ENCODE peak calls at places on chromosomes 5 and 9, in six cellular contexts. One of them, this sample, is unnamed. For H3K36me3, the result is how much of the 10 kb centered on the place peaks cover.

GRCh38 chr9:135490166-135490870 is 10.2 kb upstream of the MRPS2 start:
- DNase-seq in psoas muscle: no peak
- DNase-seq in effector memory CD4-positive, alpha-beta T cell: no peak
- DNase-seq in neural progenitor cell: no peak
- DNase-seq in HCT116: no peak
- DNase-seq in right lobe of liver: peak
- DNase-seq in this sample: no peak

GRCh38 chr9:84371737-84372136 is 31.2 kb upstream of the SLC28A3 start:
- DNase-seq in psoas muscle: no peak
- DNase-seq in effector memory CD4-positive, alpha-beta T cell: no peak
- DNase-seq in neural progenitor cell: no peak
- DNase-seq in HCT116: no peak
- DNase-seq in right lobe of liver: no peak
- DNase-seq in this sample: no peak

GRCh38 chr9:7760014-7760415 is 39.6 kb downstream of the DMAC1 start:
- DNase-seq in psoas muscle: peak
- DNase-seq in effector memory CD4-positive, alpha-beta T cell: no peak
- DNase-seq in neural progenitor cell: no peak
- DNase-seq in HCT116: no peak
- DNase-seq in right lobe of liver: no peak
- DNase-seq in this sample: no peak

GRCh38 chr5:92912280-92912679 is 668.7 kb downstream of the NR2F1-AS1 start:
- DNase-seq in psoas muscle: no peak
- DNase-seq in effector memory CD4-positive, alpha-beta T cell: no peak
- DNase-seq in neural progenitor cell: peak
- DNase-seq in HCT116: no peak
- DNase-seq in right lobe of liver: no peak
- DNase-seq in this sample: no peak

GRCh38 chr5:124847907-124848306 is 101.5 kb upstream of the ZNF608 start:
- DNase-seq in psoas muscle: no peak
- DNase-seq in effector memory CD4-positive, alpha-beta T cell: no peak
- DNase-seq in neural progenitor cell: no peak
- DNase-seq in HCT116: no peak
- DNase-seq in right lobe of liver: no peak
- DNase-seq in this sample: no peak

GRCh38 chr5:179608131-179608581 is 15.3 kb downstream of the HNRNPH1 start:
- DNase-seq in psoas muscle: no peak
- DNase-seq in effector memory CD4-positive, alpha-beta T cell: peak
- DNase-seq in neural progenitor cell: no peak
- DNase-seq in HCT116: no peak
- DNase-seq in right lobe of liver: no peak
- DNase-seq in this sample: peak

GRCh38 chr9:101388507-101388993 is 3.7 kb upstream of the BAAT start:
- DNase-seq in psoas muscle: no peak
- DNase-seq in effector memory CD4-positive, alpha-beta T cell: no peak
- DNase-seq in neural progenitor cell: no peak
- DNase-seq in HCT116: no peak
- DNase-seq in right lobe of liver: no peak
- DNase-seq in this sample: no peak

GRCh38 chr9:70285246-70285645 is 26.5 kb downstream of the SMC5 start:
- DNase-seq in psoas muscle: no peak
- DNase-seq in effector memory CD4-positive, alpha-beta T cell: no peak
- DNase-seq in neural progenitor cell: no peak
- DNase-seq in HCT116: no peak
- DNase-seq in right lobe of liver: no peak
- DNase-seq in this sample: no peak

GRCh38 chr5:654071-654778 is 38.9 kb downstream of the TPPP start:
- DNase-seq in psoas muscle: no peak
- DNase-seq in effector memory CD4-positive, alpha-beta T cell: no peak
- DNase-seq in neural progenitor cell: no peak
- DNase-seq in HCT116: no peak
- DNase-seq in right lobe of liver: no peak
- DNase-seq in this sample: no peak

GRCh38 chr9:135976944-135977343 is 15.8 kb upstream of the UBAC1 start:
- DNase-seq in psoas muscle: no peak
- DNase-seq in effector memory CD4-positive, alpha-beta T cell: no peak
- DNase-seq in neural progenitor cell: peak
- DNase-seq in HCT116: no peak
- DNase-seq in right lobe of liver: no peak
- DNase-seq in this sample: no peak

GRCh38 chr5:23506329-23507236 is 826 bp upstream of the PRDM9 start:
- DNase-seq in psoas muscle: no peak
- DNase-seq in effector memory CD4-positive, alpha-beta T cell: no peak
- DNase-seq in neural progenitor cell: peak
- DNase-seq in HCT116: no peak
- DNase-seq in right lobe of liver: no peak
- DNase-seq in this sample: no peak

GRCh38 chr5:126970517-126971017 is 59.8 kb downstream of the MARCHF3 start:
- DNase-seq in psoas muscle: no peak
- DNase-seq in effector memory CD4-positive, alpha-beta T cell: no peak
- DNase-seq in neural progenitor cell: no peak
- DNase-seq in HCT116: no peak
- DNase-seq in right lobe of liver: no peak
- DNase-seq in this sample: no peak

GRCh38 chr9:22010881-22011625 is 1.9 kb upstream of the CDKN2B start:
- DNase-seq in psoas muscle: no peak
- DNase-seq in effector memory CD4-positive, alpha-beta T cell: no peak
- DNase-seq in neural progenitor cell: peak
- DNase-seq in HCT116: no peak
- DNase-seq in right lobe of liver: no peak
- DNase-seq in this sample: no peak

GRCh38 chr5:179768326-179769085 is 25.3 kb upstream of the LTC4S start:
- DNase-seq in psoas muscle: no peak
- DNase-seq in effector memory CD4-positive, alpha-beta T cell: no peak
- DNase-seq in neural progenitor cell: peak
- DNase-seq in HCT116: no peak
- DNase-seq in right lobe of liver: no peak
- DNase-seq in this sample: no peak

GRCh38 chr9:34500623-34501267 is 22.0 kb downstream of the ENHO start:
- DNase-seq in psoas muscle: peak
- DNase-seq in effector memory CD4-positive, alpha-beta T cell: peak
- DNase-seq in neural progenitor cell: peak
- DNase-seq in HCT116: peak
- DNase-seq in right lobe of liver: no peak
- DNase-seq in this sample: peak

GRCh38 chr5:19927919-19928318 is 60.1 kb downstream of the CDH18 start:
- DNase-seq in psoas muscle: no peak
- DNase-seq in effector memory CD4-positive, alpha-beta T cell: no peak
- DNase-seq in neural progenitor cell: peak
- DNase-seq in HCT116: no peak
- DNase-seq in right lobe of liver: no peak
- DNase-seq in this sample: no peak

GRCh38 chr5:138138949-138139775 is at the start of gene NME5:
- DNase-seq in psoas muscle: peak
- DNase-seq in effector memory CD4-positive, alpha-beta T cell: no peak
- DNase-seq in neural progenitor cell: peak
- DNase-seq in HCT116: peak
- DNase-seq in right lobe of liver: peak
- DNase-seq in this sample: no peak

GRCh38 chr9:21491742-21492141 is 9.6 kb upstream of the IFNE start:
- DNase-seq in psoas muscle: no peak
- DNase-seq in effector memory CD4-positive, alpha-beta T cell: no peak
- DNase-seq in neural progenitor cell: no peak
- DNase-seq in HCT116: no peak
- DNase-seq in right lobe of liver: no peak
- DNase-seq in this sample: no peak

GRCh38 chr9:135612437-135612836 is 26.9 kb downstream of the GLT6D1 start:
- DNase-seq in psoas muscle: no peak
- DNase-seq in effector memory CD4-positive, alpha-beta T cell: no peak
- DNase-seq in neural progenitor cell: no peak
- DNase-seq in HCT116: no peak
- DNase-seq in right lobe of liver: no peak
- DNase-seq in this sample: no peak

GRCh38 chr9:27195191-27195590 is 86.2 kb downstream of the TEK start:
- DNase-seq in psoas muscle: no peak
- DNase-seq in effector memory CD4-positive, alpha-beta T cell: no peak
- DNase-seq in neural progenitor cell: no peak
- DNase-seq in HCT116: no peak
- DNase-seq in right lobe of liver: no peak
- DNase-seq in this sample: no peak

GRCh38 chr9:113187935-113188595 is 33.0 kb downstream of the FKBP15 start:
- DNase-seq in psoas muscle: peak
- DNase-seq in effector memory CD4-positive, alpha-beta T cell: no peak
- DNase-seq in neural progenitor cell: no peak
- DNase-seq in HCT116: peak
- DNase-seq in right lobe of liver: no peak
- DNase-seq in this sample: no peak

GRCh38 chr5:39209924-39210323 is 9.4 kb downstream of the FYB1 start:
- DNase-seq in psoas muscle: no peak
- DNase-seq in effector memory CD4-positive, alpha-beta T cell: peak
- DNase-seq in neural progenitor cell: no peak
- DNase-seq in HCT116: no peak
- DNase-seq in right lobe of liver: no peak
- DNase-seq in this sample: peak

GRCh38 chr5:983238-983524 is 25.4 kb upstream of the NKD2 start:
- DNase-seq in psoas muscle: no peak
- DNase-seq in effector memory CD4-positive, alpha-beta T cell: no peak
- DNase-seq in neural progenitor cell: no peak
- DNase-seq in HCT116: no peak
- DNase-seq in right lobe of liver: no peak
- DNase-seq in this sample: no peak

GRCh38 chr9:136110082-136111061 is 8.3 kb downstream of the TMEM250 start:
- DNase-seq in psoas muscle: no peak
- DNase-seq in effector memory CD4-positive, alpha-beta T cell: no peak
- DNase-seq in neural progenitor cell: peak
- DNase-seq in HCT116: no peak
- DNase-seq in right lobe of liver: no peak
- DNase-seq in this sample: no peak

GRCh38 chr5:17772232-17772631 is 138.0 kb downstream of the TAF11L14 start:
- DNase-seq in psoas muscle: no peak
- DNase-seq in effector memory CD4-positive, alpha-beta T cell: no peak
- DNase-seq in neural progenitor cell: no peak
- DNase-seq in HCT116: no peak
- DNase-seq in right lobe of liver: no peak
- DNase-seq in this sample: no peak

GRCh38 chr5:16733597-16733996 is 116.8 kb upstream of the RETREG1 start:
- DNase-seq in psoas muscle: no peak
- DNase-seq in effector memory CD4-positive, alpha-beta T cell: no peak
- DNase-seq in neural progenitor cell: peak
- DNase-seq in HCT116: no peak
- DNase-seq in right lobe of liver: no peak
- DNase-seq in this sample: no peak

GRCh38 chr5:50968296-50969206 is 302.1 kb downstream of the PARP8 start:
- DNase-seq in psoas muscle: no peak
- DNase-seq in effector memory CD4-positive, alpha-beta T cell: no peak
- DNase-seq in neural progenitor cell: peak
- DNase-seq in HCT116: no peak
- DNase-seq in right lobe of liver: no peak
- DNase-seq in this sample: no peak

DNA sequence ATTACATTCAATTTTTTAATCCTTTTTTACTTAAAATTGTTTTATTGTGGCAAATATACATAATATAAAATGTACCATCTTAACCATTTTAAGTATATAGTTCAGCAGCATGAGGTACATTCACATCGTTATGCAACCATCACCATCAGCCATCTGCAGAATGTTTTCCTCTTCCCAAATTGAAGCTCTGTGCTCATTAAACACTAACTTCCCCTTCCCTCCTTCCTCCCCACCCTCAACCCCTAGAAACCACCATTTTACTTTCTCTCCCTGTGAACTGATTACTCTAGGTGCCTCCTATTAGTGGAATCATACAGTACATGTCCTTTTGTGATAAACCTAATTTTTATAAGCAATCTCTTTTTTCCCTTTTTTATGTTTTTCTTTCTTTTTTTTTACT is 15.6 kb downstream of the TEX53 start:
- DNase-seq in psoas muscle: no peak
- DNase-seq in effector memory CD4-positive, alpha-beta T cell: no peak
- DNase-seq in neural progenitor cell: no peak
- DNase-seq in HCT116: no peak
- DNase-seq in right lobe of liver: no peak
- DNase-seq in this sample: no peak
- H3K4me3 ChIP-seq in psoas muscle: no peak
- H3K4me3 ChIP-seq in effector memory CD4-positive, alpha-beta T cell: no peak
- H3K4me3 ChIP-seq in neural progenitor cell: no peak
- H3K4me3 ChIP-seq in HCT116: no peak
- H3K4me3 ChIP-seq in right lobe of liver: no peak
- H3K4me3 ChIP-seq in this sample: no peak

GRCh38 chr5:176900783-176901204 is 1.6 kb upstream of the HK3 start:
- DNase-seq in psoas muscle: no peak
- DNase-seq in effector memory CD4-positive, alpha-beta T cell: no peak
- DNase-seq in neural progenitor cell: no peak
- DNase-seq in HCT116: no peak
- DNase-seq in right lobe of liver: no peak
- DNase-seq in this sample: no peak

GRCh38 chr5:176899946-176900782 is 1.0 kb upstream of the HK3 start:
- DNase-seq in psoas muscle: no peak
- DNase-seq in effector memory CD4-positive, alpha-beta T cell: no peak
- DNase-seq in neural progenitor cell: no peak
- DNase-seq in HCT116: no peak
- DNase-seq in right lobe of liver: no peak
- DNase-seq in this sample: no peak

GRCh38 chr5:176902102-176902814 is 3.1 kb upstream of the HK3 start:
- DNase-seq in psoas muscle: no peak
- DNase-seq in effector memory CD4-positive, alpha-beta T cell: no peak
- DNase-seq in neural progenitor cell: no peak
- DNase-seq in HCT116: no peak
- DNase-seq in right lobe of liver: no peak
- DNase-seq in this sample: no peak

GRCh38 chr5:176902911-176903664 is 3.9 kb upstream of the HK3 start:
- DNase-seq in psoas muscle: no peak
- DNase-seq in effector memory CD4-positive, alpha-beta T cell: no peak
- DNase-seq in neural progenitor cell: no peak
- DNase-seq in HCT116: no peak
- DNase-seq in right lobe of liver: no peak
- DNase-seq in this sample: no peak

GRCh38 chr5:176901260-176902101 is 2.3 kb upstream of the HK3 start:
- DNase-seq in psoas muscle: no peak
- DNase-seq in effector memory CD4-positive, alpha-beta T cell: no peak
- DNase-seq in neural progenitor cell: no peak
- DNase-seq in HCT116: no peak
- DNase-seq in right lobe of liver: no peak
- DNase-seq in this sample: no peak
- H3K36me3 ChIP-seq in psoas muscle: under half
- H3K36me3 ChIP-seq in effector memory CD4-positive, alpha-beta T cell: under half
- H3K36me3 ChIP-seq in neural progenitor cell: under half
- H3K36me3 ChIP-seq in HCT116: under half
- H3K36me3 ChIP-seq in right lobe of liver: under half
- H3K36me3 ChIP-seq in this sample: under half

GRCh38 chr9:73156593-73157187 is 5.0 kb downstream of the ANXA1 start:
- DNase-seq in psoas muscle: no peak
- DNase-seq in effector memory CD4-positive, alpha-beta T cell: no peak
- DNase-seq in neural progenitor cell: no peak
- DNase-seq in HCT116: no peak
- DNase-seq in right lobe of liver: no peak
- DNase-seq in this sample: no peak
- H3K4me3 ChIP-seq in psoas muscle: no peak
- H3K4me3 ChIP-seq in effector memory CD4-positive, alpha-beta T cell: peak
- H3K4me3 ChIP-seq in neural progenitor cell: no peak
- H3K4me3 ChIP-seq in HCT116: no peak
- H3K4me3 ChIP-seq in right lobe of liver: no peak
- H3K4me3 ChIP-seq in this sample: no peak

DNA sequence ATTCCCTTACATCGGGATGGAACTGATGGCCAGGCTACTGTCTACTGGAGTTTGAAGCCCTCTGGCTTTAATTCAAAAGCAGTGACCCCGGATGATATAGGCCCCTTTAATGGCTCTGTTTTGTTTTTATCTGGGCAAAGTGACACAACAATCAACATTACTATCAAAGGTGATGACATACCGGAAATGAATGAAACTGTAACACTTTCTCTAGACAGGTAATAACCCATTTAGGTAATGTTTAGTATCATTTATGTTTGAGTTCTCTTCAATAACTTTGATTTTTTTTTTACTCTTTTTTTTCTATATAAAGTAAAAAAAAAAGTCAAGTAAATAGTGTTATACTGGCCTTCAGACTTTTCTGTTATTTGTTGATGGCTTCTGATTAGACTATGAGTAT is 79.1 kb downstream of the ADGRV1 start:
- DNase-seq in psoas muscle: no peak
- DNase-seq in effector memory CD4-positive, alpha-beta T cell: no peak
- DNase-seq in neural progenitor cell: no peak
- DNase-seq in HCT116: no peak
- DNase-seq in right lobe of liver: no peak
- DNase-seq in this sample: no peak
- H3K36me3 ChIP-seq in psoas muscle: under half
- H3K36me3 ChIP-seq in effector memory CD4-positive, alpha-beta T cell: under half
- H3K36me3 ChIP-seq in neural progenitor cell: under half
- H3K36me3 ChIP-seq in HCT116: under half
- H3K36me3 ChIP-seq in right lobe of liver: under half
- H3K36me3 ChIP-seq in this sample: under half